ENCODE peak calls at places on chromosome 19, in nine cellular contexts. G, D, P, C, T, M, L, Q and V are unnamed samples.

GRCh38 chr19:12794196-12794921 is 3.1 kb downstream of the JUNB start:
- DNase-seq in G (no peak), D (peak), P (no peak), C (no peak), T (peak), M (no peak), L (no peak), Q (no peak), V (no peak)

GRCh38 chr19:7738023-7738422 is 6.1 kb upstream of the CLEC4G start:
- DNase-seq in G (no peak), D (no peak), P (no peak), C (no peak), T (no peak), M (no peak), L (no peak), Q (no peak), V (no peak)

GRCh38 chr19:56377105-56377924 is 16.0 kb downstream of the ZNF582 start:
- DNase-seq in G (no peak), D (peak), P (no peak), C (no peak), T (no peak), M (no peak), L (no peak), Q (no peak), V (no peak)

GRCh38 chr19:3117746-3118145 is 18.1 kb upstream of the GNA15 start:
- DNase-seq in G (no peak), D (no peak), P (no peak), C (no peak), T (no peak), M (no peak), L (no peak), Q (no peak), V (no peak)

GRCh38 chr19:7188682-7189629 is 105.3 kb downstream of the INSR start:
- DNase-seq in G (peak), D (no peak), P (no peak), C (no peak), T (no peak), M (no peak), L (no peak), Q (no peak), V (no peak)

GRCh38 chr19:38733493-38734175 is 10.6 kb downstream of the CAPN12 start:
- DNase-seq in G (no peak), D (peak), P (no peak), C (peak), T (peak), M (peak), L (no peak), Q (peak), V (no peak)

GRCh38 chr19:50513746-50514345 is at the start of gene ASPDH:
- DNase-seq in G (no peak), D (no peak), P (peak), C (no peak), T (no peak), M (no peak), L (no peak), Q (no peak), V (no peak)

GRCh38 chr19:18961767-18962423 is 20.9 kb upstream of the HOMER3 start:
- DNase-seq in G (no peak), D (no peak), P (no peak), C (no peak), T (no peak), M (no peak), L (no peak), Q (no peak), V (no peak)

GRCh38 chr19:19410553-19411550 is 5.4 kb downstream of the GATAD2A start:
- DNase-seq in G (no peak), D (no peak), P (peak), C (no peak), T (no peak), M (no peak), L (no peak), Q (no peak), V (no peak)

GRCh38 chr19:1470864-1471513 is 8.0 kb downstream of the C19orf25 start:
- DNase-seq in G (no peak), D (no peak), P (no peak), C (no peak), T (no peak), M (no peak), L (no peak), Q (no peak), V (no peak)

GRCh38 chr19:33294058-33294798 is 8.1 kb downstream of the CEBPA start:
- DNase-seq in G (no peak), D (no peak), P (peak), C (no peak), T (no peak), M (no peak), L (no peak), Q (no peak), V (no peak)

GRCh38 chr19:3721131-3721899 is 13.1 kb downstream of the TJP3 start:
- DNase-seq in G (peak), D (peak), P (peak), C (peak), T (peak), M (peak), L (peak), Q (peak), V (no peak)

GRCh38 chr19:48925240-48925843 is 8.2 kb upstream of the DHDH start:
- DNase-seq in G (no peak), D (peak), P (no peak), C (no peak), T (no peak), M (no peak), L (no peak), Q (no peak), V (no peak)

GRCh38 chr19:24059572-24060295 is 27.3 kb upstream of the ZNF254 start:
- DNase-seq in G (no peak), D (no peak), P (no peak), C (peak), T (no peak), M (no peak), L (no peak), Q (no peak), V (no peak)

GRCh38 chr19:57559008-57559403 is 657 bp downstream of the ZNF550 start:
- DNase-seq in G (peak), D (peak), P (peak), C (no peak), T (peak), M (no peak), L (peak), Q (no peak), V (no peak)

GRCh38 chr19:3381701-3382372 is 15.5 kb downstream of the NFIC start:
- DNase-seq in G (no peak), D (no peak), P (no peak), C (no peak), T (peak), M (no peak), L (no peak), Q (peak), V (peak)

GRCh38 chr19:55277494-55277893 is 2.4 kb downstream of the HSPBP1 start:
- DNase-seq in G (no peak), D (no peak), P (no peak), C (no peak), T (no peak), M (no peak), L (no peak), Q (no peak), V (no peak)

GRCh38 chr19:16571283-16571682 is 932 bp downstream of the SLC35E1 start:
- DNase-seq in G (peak), D (no peak), P (no peak), C (no peak), T (no peak), M (no peak), L (no peak), Q (no peak), V (no peak)

GRCh38 chr19:43664008-43664407 is 6.0 kb downstream of the PLAUR start:
- DNase-seq in G (peak), D (no peak), P (no peak), C (no peak), T (no peak), M (no peak), L (no peak), Q (no peak), V (no peak)

GRCh38 chr19:17893766-17894165 is 22.0 kb downstream of the SLC5A5 start:
- DNase-seq in G (no peak), D (no peak), P (no peak), C (no peak), T (no peak), M (no peak), L (no peak), Q (no peak), V (no peak)
- TF ChIP-seq POLR2A in G (no peak), D (no peak), P (no peak), C (no peak), T (no peak), M (no peak), L (no peak), Q (no peak), V (no peak)

DNA sequence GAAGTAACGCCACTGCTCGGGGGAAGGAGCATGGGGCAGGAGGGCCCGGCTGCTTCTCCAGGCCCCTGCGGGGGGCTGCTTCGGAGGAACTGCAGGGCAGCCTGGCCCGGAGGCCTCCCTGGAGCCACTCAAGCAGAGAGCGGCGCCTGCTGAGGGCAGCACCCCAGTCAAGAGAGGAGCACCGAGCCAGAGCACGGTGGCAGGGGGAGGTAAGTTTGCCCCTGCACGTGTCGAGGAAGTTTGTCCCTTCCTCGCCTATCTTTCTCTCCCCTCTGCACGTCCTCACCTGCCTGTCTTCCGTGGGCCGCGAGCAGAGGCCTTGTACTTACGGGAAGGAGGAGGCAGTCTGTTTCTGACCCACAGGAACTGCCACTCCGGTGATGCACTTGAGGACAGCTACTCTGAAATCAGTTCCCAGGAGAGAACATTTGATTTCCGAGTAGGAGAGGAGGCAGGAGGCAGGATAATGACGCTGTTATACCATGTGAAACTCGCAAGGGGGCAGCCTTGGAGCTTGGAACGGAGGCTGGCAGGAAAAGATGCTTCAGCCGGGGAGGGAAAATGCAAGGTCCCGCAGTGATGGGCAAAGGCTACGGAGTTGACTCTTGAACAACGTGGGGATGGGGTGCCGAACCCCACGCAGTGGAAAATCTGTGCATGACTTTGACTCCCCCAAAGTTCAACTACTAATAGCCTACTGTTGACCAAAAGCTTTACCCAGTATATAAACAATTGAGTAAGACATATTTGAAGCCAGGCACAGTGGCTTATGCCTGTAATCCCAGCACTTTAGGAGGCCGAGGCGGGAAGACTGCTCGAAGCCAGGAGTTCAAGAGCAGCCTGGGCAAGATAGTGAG is 5.0 kb downstream of the FFAR1 start:
- DNase-seq in G (peak), D (peak), P (peak), C (no peak), T (peak), M (peak), L (peak), Q (peak), V (no peak)
- TF ChIP-seq POLR2A in G (no peak), D (no peak), P (no peak), C (no peak), T (no peak), M (no peak), L (peak), Q (no peak), V (no peak)

DNA sequence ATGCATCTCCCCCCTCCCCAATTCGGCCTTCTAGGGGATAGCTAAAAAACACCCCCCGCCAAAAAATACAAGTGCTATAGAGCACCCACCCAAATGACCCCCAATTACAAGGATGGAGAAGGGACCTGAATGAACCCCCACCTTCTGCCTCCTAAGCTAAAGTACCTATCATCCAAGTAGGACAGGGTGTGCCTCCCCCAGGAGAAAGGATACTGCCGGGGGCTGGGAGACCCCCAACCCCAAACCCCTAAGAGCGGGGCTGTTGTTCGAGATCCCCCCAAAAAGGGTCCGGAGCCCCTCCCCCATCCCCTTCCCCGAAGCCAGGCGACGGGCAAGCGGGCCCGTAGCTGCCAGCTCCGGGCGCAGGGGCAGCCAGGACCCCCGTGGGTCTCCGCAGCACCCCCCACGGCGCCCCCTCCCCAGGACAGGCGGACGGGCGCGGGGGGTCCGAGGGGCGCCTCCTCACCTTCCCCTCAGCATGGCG is 1.9 kb downstream of the ZC3H4 start:
- DNase-seq in G (no peak), D (no peak), P (no peak), C (no peak), T (no peak), M (no peak), L (no peak), Q (no peak), V (no peak)
- TF ChIP-seq POLR2A in G (no peak), D (no peak), P (no peak), C (no peak), T (no peak), M (no peak), L (no peak), Q (no peak), V (no peak)

GRCh38 chr19:42386974-42387707 is 3.0 kb downstream of the CNFN start:
- DNase-seq in G (peak), D (peak), P (peak), C (peak), T (no peak), M (no peak), L (peak), Q (peak), V (no peak)
- TF ChIP-seq POLR2A in G (no peak), D (peak), P (no peak), C (no peak), T (no peak), M (no peak), L (no peak), Q (no peak), V (no peak)

GRCh38 chr19:37217855-37218591 is at the start of gene ZNF383:
- DNase-seq in G (peak), D (peak), P (peak), C (peak), T (peak), M (peak), L (peak), Q (peak), V (peak)
- TF ChIP-seq POLR2A in G (peak), D (peak), P (no peak), C (peak), T (peak), M (peak), L (peak), Q (peak), V (peak)

GRCh38 chr19:9786342-9786741 is 17.8 kb upstream of the ZNF846 start:
- DNase-seq in G (no peak), D (no peak), P (peak), C (peak), T (peak), M (no peak), L (no peak), Q (no peak), V (no peak)
- TF ChIP-seq POLR2A in G (no peak), D (no peak), P (no peak), C (no peak), T (no peak), M (no peak), L (no peak), Q (no peak), V (no peak)